ENCODE peak calls at places on chromosomes 12 and 14, in six cellular contexts. M is A549, Q is K562, O is WTC11, E is HepG2, K is H1. L is an unnamed sample.

GRCh38 chr12:64585085-64585484 is 25.2 kb upstream of the RASSF3 start:
- DNase-seq in E (no peak), O (no peak), Q (no peak), K (no peak), M (no peak), L (no peak)

GRCh38 chr12:52537101-52537500 is 15.8 kb downstream of the KRT71 start:
- DNase-seq in E (no peak), Q (no peak), O (no peak), M (no peak), K (no peak), L (no peak)

GRCh38 chr12:12128665-12129064 is 57.9 kb downstream of the BCL2L14 start:
- DNase-seq in M (no peak), O (no peak), K (no peak), Q (no peak), E (no peak), L (no peak)

GRCh38 chr14:34794941-34795340 is 80.2 kb downstream of the BAZ1A start:
- DNase-seq in Q (no peak), K (no peak), M (no peak), E (no peak), O (no peak), L (no peak)

GRCh38 chr12:75922944-75923642 is 108.5 kb downstream of the PHLDA1 start:
- DNase-seq in E (no peak), Q (no peak), O (no peak), K (no peak), M (no peak), L (no peak)

GRCh38 chr12:84329933-84330332 is 582.7 kb downstream of the SLC6A15 start:
- DNase-seq in E (no peak), O (no peak), M (no peak), Q (no peak), K (no peak), L (no peak)

GRCh38 chr12:98355322-98355721 is 160.1 kb upstream of the TMPO start:
- DNase-seq in M (peak), E (no peak), K (no peak), O (no peak), Q (no peak), L (no peak)

GRCh38 chr12:118058881-118059644 is 1.9 kb downstream of the WSB2 start:
- DNase-seq in E (peak), Q (no peak), M (no peak), K (no peak), O (no peak), L (peak)

GRCh38 chr14:56340921-56341320 is 222.7 kb downstream of the PELI2 start:
- DNase-seq in Q (no peak), K (no peak), O (no peak), M (no peak), E (no peak), L (no peak)

GRCh38 chr12:67193705-67194104 is 75.5 kb upstream of the CAND1 start:
- DNase-seq in E (peak), O (peak), K (no peak), Q (peak), M (peak), L (peak)

GRCh38 chr14:69504775-69505174 is 20.2 kb downstream of the PLEKHD1 start:
- DNase-seq in Q (no peak), M (no peak), E (no peak), K (no peak), O (no peak), L (no peak)

GRCh38 chr12:52745554-52745953 is 31.6 kb downstream of the KRT76 start:
- DNase-seq in K (no peak), O (no peak), E (no peak), M (no peak), Q (no peak), L (no peak)

GRCh38 chr14:101972126-101972785 is 7.9 kb downstream of the DYNC1H1 start:
- DNase-seq in M (peak), O (no peak), K (no peak), Q (peak), E (peak), L (peak)

GRCh38 chr14:76768201-76768656 is 7.0 kb downstream of the VASH1 start:
- DNase-seq in E (no peak), Q (peak), O (peak), K (no peak), M (no peak), L (peak)

GRCh38 chr14:103190731-103191130 is 67.5 kb downstream of the TNFAIP2 start:
- DNase-seq in Q (no peak), M (no peak), O (no peak), E (no peak), K (no peak), L (no peak)

DNA sequence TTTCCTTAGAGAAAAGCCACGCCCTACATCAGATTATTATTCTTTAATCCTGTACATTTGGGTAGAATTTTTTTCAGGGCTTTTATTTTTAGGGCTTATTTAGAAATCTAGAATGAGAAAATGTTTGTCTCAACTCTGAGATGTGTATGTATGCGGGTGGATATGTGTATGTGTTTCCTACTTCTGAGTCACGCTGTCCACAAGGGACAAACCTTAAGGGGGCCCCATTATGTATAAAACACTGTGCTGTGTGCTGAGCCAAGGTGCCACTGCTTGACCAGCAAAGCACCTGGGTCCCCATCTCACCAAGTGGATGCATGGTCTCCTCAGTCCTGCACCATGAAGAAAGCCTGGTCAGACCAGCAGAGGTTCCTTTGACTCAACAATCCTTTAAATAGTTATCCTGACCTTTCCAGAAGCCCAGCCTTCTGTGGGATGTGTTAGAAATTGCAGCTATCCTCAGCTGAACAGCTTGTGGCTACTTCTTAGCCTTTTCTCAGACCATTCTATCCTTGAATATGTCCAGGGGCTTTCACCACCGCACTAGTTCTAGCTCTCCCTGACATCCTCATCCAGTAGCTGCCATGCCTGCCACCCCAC is 57.7 kb upstream of the STK38L start:
- DNase-seq in K (no peak), E (no peak), O (no peak), M (no peak), Q (no peak), L (no peak)
- TF ChIP-seq JUN in K (no peak), E (no peak), O (no peak), M (no peak), Q (no peak), L (no peak)

DNA sequence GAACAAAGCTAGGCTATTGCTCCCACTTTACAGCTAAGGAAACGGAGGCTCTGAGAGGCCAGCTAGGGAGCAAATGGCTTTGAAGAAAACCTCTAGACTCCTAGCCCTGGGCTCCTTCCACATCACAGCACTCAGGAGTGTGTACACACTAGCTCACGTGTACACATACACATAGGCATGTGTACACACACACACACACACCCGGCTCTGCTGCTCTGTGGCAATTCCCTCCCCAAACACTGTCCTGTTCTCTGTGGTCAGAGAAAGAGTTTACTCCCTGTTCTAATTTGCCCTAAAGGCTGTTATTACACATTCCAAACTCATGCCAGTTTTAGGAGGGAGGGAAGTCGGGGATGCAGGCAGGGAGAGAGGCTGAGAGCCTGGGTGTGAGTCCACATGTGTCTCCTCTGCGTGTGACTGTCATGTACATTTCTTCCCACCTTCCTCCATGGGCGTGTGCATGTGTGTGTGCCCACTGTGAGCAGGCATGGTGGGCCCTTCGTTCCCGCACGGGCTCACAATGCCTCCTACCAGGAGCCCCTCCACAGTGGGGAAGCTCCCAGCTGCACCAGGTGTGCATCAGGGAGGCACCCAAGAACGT is 14.2 kb downstream of the TRPV4 start:
- DNase-seq in E (peak), O (no peak), Q (no peak), K (no peak), M (peak), L (no peak)
- TF ChIP-seq JUN in E (no peak), O (no peak), Q (no peak), K (no peak), M (no peak), L (no peak)

GRCh38 chr12:124301084-124301654 is 6.3 kb downstream of the RFLNA start:
- DNase-seq in E (no peak), Q (no peak), M (no peak), K (no peak), O (no peak), L (no peak)
- TF ChIP-seq JUN in E (no peak), Q (no peak), M (no peak), K (no peak), O (no peak), L (no peak)

DNA sequence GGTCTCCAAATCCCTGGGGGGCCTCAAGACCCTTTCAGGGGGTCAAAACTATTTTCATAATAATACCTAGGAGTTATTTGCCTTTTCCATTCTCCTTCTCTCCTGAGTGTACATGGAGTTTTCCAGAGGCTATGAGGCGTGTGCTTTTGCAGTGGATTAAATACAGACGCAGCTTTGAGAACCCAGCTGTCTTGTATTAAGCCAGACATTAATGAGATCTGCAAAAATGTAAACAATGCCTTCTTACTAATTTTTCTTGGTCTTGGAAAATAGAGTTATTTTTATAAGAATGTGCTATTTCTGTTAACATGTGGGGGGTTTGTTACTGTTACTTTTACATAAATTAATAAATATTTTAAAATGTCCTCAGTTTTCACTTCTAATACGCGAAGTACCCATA is 68.6 kb downstream of the SLC25A47 start:
- DNase-seq in Q (no peak), E (no peak), O (no peak), M (no peak), K (no peak), L (no peak)
- TF ChIP-seq JUN in Q (no peak), E (no peak), O (no peak), M (no peak), K (no peak), L (no peak)

DNA sequence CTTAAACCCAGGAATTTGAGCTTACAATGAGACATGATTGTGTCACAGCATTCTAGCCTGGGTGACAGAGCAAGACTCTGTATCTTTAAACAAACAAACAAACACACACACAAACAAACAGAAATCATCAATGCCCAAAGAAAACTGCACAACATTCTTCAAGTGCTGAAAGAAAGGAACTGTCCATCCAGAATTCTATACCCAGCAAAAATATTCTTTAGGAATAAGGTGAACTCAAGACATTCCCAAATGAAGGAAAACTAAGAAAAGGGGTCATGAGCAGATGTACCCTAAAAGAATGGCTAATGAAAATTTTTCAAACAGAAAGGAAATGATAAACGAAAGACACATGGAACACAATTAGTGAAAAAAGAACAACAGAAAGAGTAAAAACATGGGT is 22.3 kb upstream of the RNF212B start:
- DNase-seq in E (no peak), O (no peak), M (no peak), K (no peak), Q (no peak), L (no peak)
- TF ChIP-seq JUN in E (no peak), O (no peak), M (no peak), K (no peak), Q (no peak), L (no peak)

GRCh38 chr14:47821134-47821533 is 145.7 kb upstream of the MDGA2 start:
- DNase-seq in Q (no peak), K (no peak), M (no peak), O (no peak), E (no peak), L (no peak)
- TF ChIP-seq JUN in Q (no peak), K (no peak), M (no peak), O (no peak), E (no peak), L (no peak)

DNA sequence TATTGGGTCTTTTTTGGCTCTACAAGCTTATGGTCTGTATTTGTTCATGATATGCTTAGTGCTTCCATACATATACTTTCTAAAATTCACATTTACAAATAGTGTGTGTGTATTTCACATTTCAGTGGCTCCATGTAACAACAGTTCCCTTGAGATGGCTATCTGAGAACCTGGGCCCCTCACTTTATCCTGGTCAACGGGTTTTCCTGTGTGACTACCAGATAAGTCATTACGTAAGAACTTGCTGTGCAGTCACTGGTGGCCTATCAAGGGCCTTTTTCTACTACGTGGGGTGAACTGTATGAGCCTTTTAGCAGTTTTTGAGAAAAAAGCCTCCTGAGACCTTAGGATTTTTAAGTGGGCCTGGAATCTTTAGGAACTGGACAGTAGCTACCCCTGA is 454.1 kb downstream of the PCNX1 start:
- DNase-seq in M (no peak), Q (peak), O (no peak), E (peak), K (no peak), L (no peak)
- TF ChIP-seq JUN in M (no peak), Q (no peak), O (no peak), E (no peak), K (no peak), L (no peak)

DNA sequence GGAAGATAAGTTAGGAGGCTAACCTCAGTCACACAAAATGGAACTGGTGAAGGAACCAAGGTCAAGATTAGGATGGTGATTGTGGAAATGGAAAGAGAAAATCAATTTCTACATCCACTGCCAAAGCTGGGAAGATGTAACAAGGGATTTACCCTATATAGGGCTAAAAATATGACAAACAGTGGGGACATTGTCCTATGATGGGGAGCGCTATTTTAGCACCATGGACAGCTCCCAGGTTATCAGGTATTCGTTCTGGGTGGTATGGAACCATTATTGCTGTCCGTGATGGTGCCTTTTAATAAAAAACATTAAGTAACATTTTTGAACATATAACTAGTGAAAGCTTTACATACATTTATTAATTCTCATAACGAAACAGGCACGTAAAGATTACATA is 124.0 kb downstream of the NDUFA12 start:
- DNase-seq in Q (peak), O (peak), K (no peak), M (no peak), E (peak), L (no peak)
- TF ChIP-seq JUN in Q (no peak), O (no peak), K (no peak), M (no peak), E (no peak), L (no peak)